ENCODE peak calls at places on chromosomes 5 and 9, in four cellular contexts. V is SK-N-SH, Q is GM12878, T is HepG2. W is an unnamed sample.
A peak's percentile ranks its signal among the peaks of the same experiment; 100 is the strongest.

GRCh38 chr9:120974921-120975320 is 48.3 kb upstream of the TRAF1 start:
- DNase-seq in T (no peak), Q (no peak), V (no peak), W (no peak)

GRCh38 chr5:462051-462481 is 19.1 kb downstream of the EXOC3 start:
- DNase-seq in V (no peak), T (no peak), Q (no peak), W (no peak)

GRCh38 chr5:175889910-175890684 is 18.7 kb downstream of the CPLX2 start:
- DNase-seq in Q (no peak), T (peak; percentile 79), V (peak; percentile 69), W (peak; percentile 10)

GRCh38 chr5:166251786-166252185 is 2039.7 kb upstream of the WWC1 start:
- DNase-seq in Q (no peak), V (no peak), T (no peak), W (no peak)

GRCh38 chr5:172115541-172115982 is 72.5 kb downstream of the STK10 start:
- DNase-seq in V (peak; percentile 64), T (no peak), Q (no peak), W (no peak)

GRCh38 chr5:156865427-156865826 is 15.3 kb downstream of the PPP1R2B start:
- DNase-seq in T (no peak), Q (no peak), V (no peak), W (no peak)

GRCh38 chr5:122180863-122181519 is 51.6 kb downstream of the ZNF474 start:
- DNase-seq in Q (no peak), T (no peak), V (no peak), W (no peak)

GRCh38 chr5:154015071-154015693 is 23.5 kb downstream of the FAM114A2 start:
- DNase-seq in Q (no peak), V (no peak), T (no peak), W (no peak)

GRCh38 chr5:132310141-132310834 is 16.1 kb downstream of the SLC22A4 start:
- DNase-seq in V (no peak), Q (no peak), T (no peak), W (no peak)

GRCh38 chr5:56479701-56480304 is 246.7 kb upstream of the ANKRD55 start:
- DNase-seq in T (no peak), V (peak; percentile 65), Q (peak; percentile 30), W (no peak)

GRCh38 chr5:65171645-65172044 is 310.1 kb downstream of the ADAMTS6 start:
- DNase-seq in Q (no peak), T (no peak), V (no peak), W (no peak)

GRCh38 chr9:113600477-113600851 is 136.9 kb downstream of the RGS3 start:
- DNase-seq in V (no peak), T (no peak), Q (no peak), W (no peak)

GRCh38 chr9:113604393-113604792 is 140.9 kb downstream of the RGS3 start:
- DNase-seq in Q (no peak), T (no peak), V (no peak), W (no peak)

GRCh38 chr9:113602126-113603119 is 138.9 kb downstream of the RGS3 start:
- DNase-seq in T (peak; percentile 54), V (peak; percentile 57), Q (no peak), W (peak; percentile 90)

GRCh38 chr9:113600871-113601545 is 137.5 kb downstream of the RGS3 start:
- DNase-seq in T (no peak), V (no peak), Q (no peak), W (no peak)

DNA sequence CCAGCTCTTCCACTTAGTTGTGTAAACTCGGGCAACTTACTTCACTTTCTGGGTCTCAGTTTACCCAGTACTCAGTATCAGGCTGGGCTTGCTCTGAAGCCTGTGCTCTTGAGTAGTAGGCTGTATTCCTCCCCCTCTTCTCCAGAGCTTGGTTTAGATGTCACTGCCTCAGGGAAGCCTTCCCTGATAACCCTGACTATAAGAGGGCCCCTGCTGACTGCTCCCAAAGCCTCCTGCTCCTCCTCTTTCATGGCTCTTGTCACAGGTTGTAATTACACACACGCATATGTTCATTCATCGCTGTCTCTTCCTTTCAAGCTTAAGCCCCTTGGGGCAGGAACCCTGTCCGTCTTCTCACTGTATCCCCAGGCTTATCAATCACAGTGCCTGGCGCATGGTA is 140.2 kb downstream of the RGS3 start:
- DNase-seq in V (no peak), T (no peak), Q (no peak), W (no peak)
- TF ChIP-seq NFIC in V (no peak), T (no peak), Q (no peak), W (no peak)

GRCh38 chr9:109916316-109916715 is 136.3 kb downstream of the PALM2AKAP2 start:
- DNase-seq in V (no peak), T (no peak), Q (no peak), W (no peak)

GRCh38 chr9:109919736-109920408 is 139.9 kb downstream of the PALM2AKAP2 start:
- DNase-seq in V (no peak), Q (no peak), T (no peak), W (peak; percentile 13)

GRCh38 chr9:109914280-109915027 is 134.5 kb downstream of the PALM2AKAP2 start:
- DNase-seq in Q (peak; percentile 71), T (no peak), V (no peak), W (no peak)

GRCh38 chr9:109922617-109923260 is 142.7 kb downstream of the PALM2AKAP2 start:
- DNase-seq in Q (no peak), T (no peak), V (no peak), W (no peak)

GRCh38 chr9:109918359-109919163 is 138.6 kb downstream of the PALM2AKAP2 start:
- DNase-seq in T (no peak), Q (peak; percentile 80), V (no peak), W (no peak)
- TF ChIP-seq NFIC in T (no peak), Q (peak; percentile 96), V (no peak), W (no peak)

DNA sequence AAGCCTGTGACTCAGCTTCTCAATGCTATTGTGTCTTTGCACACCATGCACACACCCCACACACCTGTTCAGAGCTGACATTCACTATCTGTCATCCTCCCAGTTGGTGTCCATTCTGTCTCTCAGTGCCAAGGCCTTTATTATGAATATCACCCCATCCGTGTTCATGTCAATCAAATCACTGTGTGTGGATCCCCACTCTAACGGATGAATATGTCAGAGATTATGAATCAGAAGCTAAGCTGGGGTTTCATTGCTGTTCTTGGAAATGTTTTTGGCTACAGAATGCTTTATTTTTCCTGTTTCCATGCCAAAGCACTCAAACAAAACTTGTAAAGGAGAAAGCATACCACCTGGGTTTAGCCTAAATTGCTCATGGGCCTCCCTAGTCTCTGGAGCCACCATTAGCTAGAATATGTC is 9.3 kb upstream of the MAMDC2 start:
- DNase-seq in V (no peak), Q (no peak), T (no peak), W (no peak)
- TF ChIP-seq NFIC in V (no peak), Q (no peak), T (no peak), W (no peak)

GRCh38 chr5:141508808-141509611 is 20.1 kb downstream of the PCDHGC5 start:
- DNase-seq in V (peak; percentile 90), Q (no peak), T (peak; percentile 5), W (no peak)
- TF ChIP-seq NFIC in V (peak; percentile 67), Q (no peak), T (no peak), W (no peak)

GRCh38 chr5:107542831-107543231 is 127.9 kb downstream of the EFNA5 start:
- DNase-seq in Q (no peak), T (peak; percentile 2), V (no peak), W (no peak)
- TF ChIP-seq NFIC in Q (no peak), T (no peak), V (no peak), W (no peak)

DNA sequence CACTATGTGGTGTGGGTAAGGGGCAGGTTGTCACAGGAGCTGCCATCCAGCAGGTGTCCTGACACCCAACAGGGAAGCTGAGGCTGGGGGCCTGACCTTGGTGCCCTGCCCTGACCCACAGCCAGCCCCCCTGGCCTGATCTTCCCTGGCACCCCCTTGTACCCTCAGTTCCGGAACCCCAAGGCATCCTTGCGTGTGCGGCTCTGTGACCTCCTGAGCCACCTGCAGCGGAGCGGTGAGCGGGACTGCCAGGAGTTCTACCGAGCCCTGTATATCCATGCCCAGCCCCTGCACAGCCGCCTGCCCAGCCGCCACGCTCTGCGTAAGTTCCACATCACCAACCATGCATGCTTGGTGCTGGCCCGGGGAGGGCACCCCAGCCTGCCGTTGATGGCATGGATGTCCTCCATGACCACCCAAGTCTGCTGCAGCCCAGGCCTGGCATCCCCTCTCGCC is 14.4 kb downstream of the CARD19 start:
- DNase-seq in T (no peak), Q (no peak), V (no peak), W (no peak)
- TF ChIP-seq NFIC in T (no peak), Q (no peak), V (no peak), W (no peak)

GRCh38 chr9:114694719-114695269 is 12.8 kb upstream of the TEX48 start:
- DNase-seq in Q (peak; percentile 60), V (no peak), T (no peak), W (no peak)
- TF ChIP-seq NFIC in Q (peak; percentile 92), V (no peak), T (no peak), W (no peak)

GRCh38 chr5:38598296-38598993 is 42.0 kb upstream of the LIFR start:
- DNase-seq in T (no peak), Q (no peak), V (no peak), W (no peak)
- TF ChIP-seq NFIC in T (no peak), Q (no peak), V (no peak), W (no peak)

DNA sequence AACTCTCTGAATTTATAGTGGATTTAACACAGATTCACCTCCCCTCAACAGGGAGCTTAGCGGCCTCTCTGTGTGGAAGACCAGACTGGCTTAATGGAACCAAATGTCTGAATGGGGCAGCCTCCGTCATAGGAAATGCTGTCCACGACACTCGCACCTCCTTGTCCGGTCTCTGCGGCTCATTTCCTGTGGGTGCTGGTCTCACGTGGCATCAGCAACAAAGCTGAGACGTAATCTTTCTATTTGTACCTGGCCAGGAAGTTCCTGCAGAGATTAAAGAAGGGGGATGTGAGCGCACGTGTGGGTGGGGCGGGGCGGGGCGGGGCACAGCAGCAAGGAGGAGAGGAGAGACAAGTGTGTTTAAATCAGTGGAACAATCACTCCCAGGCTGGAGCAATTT is 132.0 kb upstream of the ASTN2 start:
- DNase-seq in Q (no peak), V (peak; percentile 46), T (no peak), W (no peak)
- TF ChIP-seq NFIC in Q (no peak), V (no peak), T (no peak), W (no peak)

GRCh38 chr5:87151547-87151946 is 116.1 kb upstream of the RASA1 start:
- DNase-seq in Q (no peak), V (no peak), T (no peak), W (no peak)
- TF ChIP-seq NFIC in Q (no peak), V (peak; percentile 97), T (no peak), W (peak; percentile 73)